ENCODE peak calls at places on chromosomes 7 and 10, in five cellular contexts. S is C1 segment of cervical spinal cord, Z is activated T-helper 1 cell treated with Interleukin-2 at 50 U/mL for 16 hours, K is left colon, X is T-helper 9 cell. O is an unnamed sample.

GRCh38 chr7:153835104-153835503 is 217.1 kb upstream of the DPP6 start:
- DNase-seq in X (no peak), S (no peak), Z (no peak), K (no peak), O (no peak)

GRCh38 chr7:133576769-133577168 is 323.9 kb downstream of the EXOC4 start:
- DNase-seq in S (no peak), Z (no peak), X (no peak), K (no peak), O (no peak)

GRCh38 chr7:150787321-150788281 is 12.6 kb downstream of the TMEM176B start:
- DNase-seq in X (no peak), Z (no peak), S (no peak), K (peak; percentile 45), O (peak; percentile 64)

GRCh38 chr7:8109196-8110022 is 140.8 kb downstream of the GLCCI1 start:
- DNase-seq in S (no peak), X (no peak), Z (no peak), K (no peak), O (no peak)

GRCh38 chr7:155948845-155949244 is 136.6 kb upstream of the SHH start:
- DNase-seq in K (no peak), X (no peak), S (no peak), Z (no peak), O (no peak)

GRCh38 chr7:55435466-55435865 is 70.3 kb downstream of the LANCL2 start:
- DNase-seq in X (no peak), Z (no peak), S (no peak), K (no peak), O (no peak)

GRCh38 chr7:54545241-54545563 is 3.0 kb downstream of the VSTM2A start:
- DNase-seq in K (no peak), S (no peak), X (no peak), Z (no peak), O (no peak)

GRCh38 chr10:43093423-43094090 is 16.7 kb downstream of the RET start:
- DNase-seq in Z (no peak), X (no peak), S (no peak), K (no peak), O (no peak)

GRCh38 chr10:14583252-14583651 is 191.4 kb downstream of the FAM107B start:
- DNase-seq in Z (peak; percentile 66), K (peak; percentile 54), X (peak; percentile 72), S (no peak), O (no peak)

GRCh38 chr7:18659746-18660145 is 164.2 kb downstream of the HDAC9 start:
- DNase-seq in X (no peak), S (no peak), Z (no peak), K (no peak), O (no peak)

GRCh38 chr10:73647211-73647874 is 6.1 kb upstream of the MYOZ1 start:
- DNase-seq in Z (no peak), K (peak; percentile 61), X (no peak), S (peak; percentile 64), O (peak; percentile 37)

GRCh38 chr10:17209931-17210330 is 8.5 kb upstream of the TRDMT1 start:
- DNase-seq in X (no peak), K (no peak), Z (no peak), S (no peak), O (no peak)

GRCh38 chr10:115937756-115938032 is 335.3 kb downstream of the GFRA1 start:
- DNase-seq in K (no peak), X (no peak), Z (no peak), S (no peak), O (no peak)

GRCh38 chr10:43252166-43252784 is 14.6 kb downstream of the RASGEF1A start:
- DNase-seq in Z (no peak), K (no peak), X (no peak), S (no peak), O (no peak)

GRCh38 chr7:21367081-21367480 is 60.8 kb upstream of the SP4 start:
- DNase-seq in Z (no peak), K (no peak), X (no peak), S (no peak), O (no peak)

GRCh38 chr10:75335191-75335590 is 66.4 kb downstream of the ZNF503 start:
- DNase-seq in S (no peak), K (no peak), X (no peak), Z (no peak), O (no peak)

O was measured in lower leg skin.